ENCODE peak calls at places on chromosomes 6 and 20, in four cellular contexts. A is effector memory CD8-positive, alpha-beta T cell; E is CD8-positive, alpha-beta T cell; Y is COLO829. G is an unnamed sample.

GRCh38 chr20:1451092-1451491 is 15.6 kb downstream of the NSFL1C start:
- DNase-seq in A (no peak), E (no peak), Y (no peak), G (no peak)

GRCh38 chr6:64681416-64682160 is 1025.4 kb downstream of the EYS start:
- DNase-seq in A (no peak), E (no peak), Y (no peak), G (no peak)

GRCh38 chr6:44151348-44152108 is 7.1 kb upstream of the CAPN11 start:
- DNase-seq in A (peak; percentile 85), E (peak; percentile 73), Y (peak; percentile 68), G (peak; percentile 78)

GRCh38 chr20:34017610-34018009 is 23.9 kb downstream of the RALY start:
- DNase-seq in A (no peak), E (no peak), Y (no peak), G (no peak)

GRCh38 chr6:157265630-157266029 is 57.7 kb downstream of the TMEM242 start:
- DNase-seq in A (no peak), E (no peak), Y (no peak), G (no peak)

GRCh38 chr20:58870293-58871014 is 17.9 kb downstream of the GNAS start:
- DNase-seq in A (peak; percentile 55), E (no peak), Y (peak; percentile 86), G (peak; percentile 51)

GRCh38 chr20:17856024-17856564 is 112.5 kb downstream of the SNX5 start:
- DNase-seq in A (no peak), E (no peak), Y (peak; percentile 97), G (no peak)

GRCh38 chr6:128731249-128732165 is 151.4 kb upstream of the LAMA2 start:
- DNase-seq in A (no peak), E (no peak), Y (peak; percentile 20), G (no peak)

GRCh38 chr6:35084041-35084491 is 57.1 kb downstream of the TCP11 start:
- DNase-seq in A (no peak), E (no peak), Y (no peak), G (no peak)

G was measured in T-helper 9 cell.